ENCODE peak calls at places on chromosomes 1 and 21, in nine cellular contexts. P, N, Y, A, I, S, M, X and U are unnamed samples.

GRCh38 chr1:98988906-98989603 is 15.6 kb downstream of the PLPPR5 start:
- DNase-seq in P (no peak), N (no peak), Y (no peak), A (no peak), I (no peak), S (no peak), M (no peak), X (peak; percentile 9), U (no peak)

GRCh38 chr1:162703708-162704107 is 71.4 kb downstream of the DDR2 start:
- DNase-seq in P (no peak), N (no peak), Y (peak; percentile 56), A (no peak), I (no peak), S (no peak), M (no peak), X (no peak), U (no peak)

GRCh38 chr1:196623079-196623478 is 14.8 kb upstream of the KCNT2 start:
- DNase-seq in P (no peak), N (no peak), Y (no peak), A (no peak), I (no peak), S (no peak), M (no peak), X (no peak), U (no peak)

GRCh38 chr1:197444754-197445153 is 176.7 kb downstream of the CRB1 start:
- DNase-seq in P (no peak), N (no peak), Y (no peak), A (no peak), I (no peak), S (no peak), M (no peak), X (no peak), U (no peak)

GRCh38 chr1:8111560-8111959 is 85.5 kb upstream of the ERRFI1 start:
- DNase-seq in P (no peak), N (no peak), Y (no peak), A (no peak), I (no peak), S (no peak), M (no peak), X (no peak), U (no peak)

GRCh38 chr21:46320331-46320801 is 3.3 kb downstream of the C21orf58 start:
- DNase-seq in P (no peak), N (no peak), Y (no peak), A (no peak), I (no peak), S (no peak), M (no peak), X (peak; percentile 20), U (no peak)

GRCh38 chr1:23470282-23471070 is 13.5 kb downstream of the ASAP3 start:
- DNase-seq in P (no peak), N (no peak), Y (peak; percentile 82), A (no peak), I (no peak), S (no peak), M (no peak), X (no peak), U (no peak)

GRCh38 chr1:201481004-201481380 is 12.0 kb upstream of the PHLDA3 start:
- DNase-seq in P (no peak), N (no peak), Y (no peak), A (no peak), I (no peak), S (no peak), M (no peak), X (no peak), U (no peak)

GRCh38 chr1:95257758-95258157 is 23.7 kb downstream of the RWDD3 start:
- DNase-seq in P (no peak), N (no peak), Y (no peak), A (no peak), I (no peak), S (no peak), M (no peak), X (no peak), U (no peak)

GRCh38 chr1:93079685-93080141 is 630 bp downstream of the MTF2 start:
- DNase-seq in P (no peak), N (no peak), Y (peak; percentile 56), A (no peak), I (no peak), S (no peak), M (peak; percentile 4), X (peak; percentile 46), U (peak; percentile 50)

GRCh38 chr1:18748435-18748834 is 111.0 kb downstream of the TAS1R2 start:
- DNase-seq in P (no peak), N (no peak), Y (no peak), A (no peak), I (no peak), S (no peak), M (no peak), X (no peak), U (no peak)

GRCh38 chr1:168441745-168442144 is 102.1 kb downstream of the XCL2 start:
- DNase-seq in P (no peak), N (no peak), Y (no peak), A (no peak), I (no peak), S (no peak), M (no peak), X (no peak), U (no peak)

GRCh38 chr1:69139007-69139406 is 428.7 kb upstream of the LRRC7 start:
- DNase-seq in P (no peak), N (no peak), Y (no peak), A (no peak), I (no peak), S (no peak), M (no peak), X (no peak), U (no peak)

GRCh38 chr1:43868741-43869067 is 64.9 kb upstream of the ARTN start:
- DNase-seq in P (no peak), N (no peak), Y (no peak), A (peak; percentile 33), I (no peak), S (peak; percentile 77), M (no peak), X (no peak), U (no peak)

GRCh38 chr1:228367798-228368791 is 38.5 kb downstream of the TRIM11 start:
- DNase-seq in P (no peak), N (peak; percentile 47), Y (peak; percentile 68), A (no peak), I (no peak), S (no peak), M (no peak), X (peak; percentile 34), U (no peak)

GRCh38 chr1:86965012-86965826 is 50.8 kb downstream of the HS2ST1 start:
- DNase-seq in P (no peak), N (peak; percentile 38), Y (no peak), A (peak; percentile 19), I (peak; percentile 4), S (no peak), M (no peak), X (peak; percentile 54), U (no peak)

GRCh38 chr1:9767964-9768668 is 55.6 kb downstream of the CLSTN1 start:
- DNase-seq in P (no peak), N (no peak), Y (no peak), A (no peak), I (no peak), S (no peak), M (peak; percentile 7), X (peak; percentile 78), U (no peak)

GRCh38 chr1:35043498-35043897 is 11.8 kb upstream of the ZMYM6 start:
- DNase-seq in P (no peak), N (no peak), Y (no peak), A (no peak), I (no peak), S (no peak), M (no peak), X (no peak), U (no peak)

GRCh38 chr21:45536301-45537081 is 5.7 kb downstream of the SLC19A1 start:
- DNase-seq in P (no peak), N (no peak), Y (peak; percentile 52), A (no peak), I (no peak), S (no peak), M (no peak), X (no peak), U (no peak)

GRCh38 chr1:109369167-109369746 is 28.5 kb downstream of the SORT1 start:
- DNase-seq in P (no peak), N (no peak), Y (no peak), A (peak; percentile 51), I (no peak), S (no peak), M (no peak), X (no peak), U (no peak)

GRCh38 chr1:39977202-39977601 is 22.3 kb downstream of the MFSD2A start:
- DNase-seq in P (no peak), N (no peak), Y (no peak), A (no peak), I (no peak), S (no peak), M (no peak), X (no peak), U (peak; percentile 62)

GRCh38 chr21:37871121-37871862 is 45.0 kb downstream of the KCNJ6 start:
- DNase-seq in P (no peak), N (no peak), Y (no peak), A (peak; percentile 56), I (no peak), S (no peak), M (no peak), X (no peak), U (peak; percentile 56)